ENCODE peak calls at places on chromosomes 2 and 18, in five cellular contexts. S, U, G, J and T are unnamed samples.

GRCh38 chr2:7694066-7695000 is 777.1 kb downstream of the RNF144A start:
- DNase-seq in S (no peak), U (no peak), G (no peak), J (no peak), T (no peak)

GRCh38 chr2:233352141-233352842 is 2.0 kb upstream of the DGKD start:
- DNase-seq in S (no peak), U (no peak), G (no peak), J (no peak), T (peak; percentile 7)

GRCh38 chr2:10017313-10017941 is 25.9 kb upstream of the KLF11 start:
- DNase-seq in S (no peak), U (no peak), G (no peak), J (peak; percentile 29), T (no peak)

GRCh38 chr2:231597014-231597611 is 4.4 kb downstream of the TEX44 start:
- DNase-seq in S (no peak), U (peak; percentile 51), G (no peak), J (no peak), T (no peak)

GRCh38 chr2:241799522-241800197 is 9.3 kb upstream of the NEU4 start:
- DNase-seq in S (no peak), U (no peak), G (no peak), J (no peak), T (peak; percentile 7)

GRCh38 chr18:70442933-70443332 is 154.1 kb downstream of the SOCS6 start:
- DNase-seq in S (peak; percentile 43), U (no peak), G (no peak), J (no peak), T (no peak)

GRCh38 chr2:161839931-161840330 is 215.7 kb downstream of the SLC4A10 start:
- DNase-seq in S (no peak), U (no peak), G (no peak), J (no peak), T (no peak)

GRCh38 chr2:237652181-237652580 is 24.8 kb downstream of the LRRFIP1 start:
- DNase-seq in S (no peak), U (no peak), G (no peak), J (no peak), T (no peak)

GRCh38 chr2:217162533-217162932 is 302.7 kb upstream of the TNP1 start:
- DNase-seq in S (no peak), U (no peak), G (no peak), J (no peak), T (no peak)

GRCh38 chr2:20620696-20621365 is 30.1 kb downstream of the HS1BP3 start:
- DNase-seq in S (no peak), U (no peak), G (peak; percentile 20), J (peak; percentile 60), T (peak; percentile 7)

GRCh38 chr18:59752666-59753065 is 55.4 kb upstream of the CCBE1 start:
- DNase-seq in S (no peak), U (no peak), G (no peak), J (no peak), T (no peak)

GRCh38 chr2:64713686-64714085 is 60.0 kb upstream of the SERTAD2 start:
- DNase-seq in S (no peak), U (no peak), G (no peak), J (no peak), T (no peak)

GRCh38 chr2:127185093-127185492 is 35.0 kb downstream of the CYP27C1 start:
- DNase-seq in S (no peak), U (no peak), G (peak; percentile 24), J (no peak), T (no peak)

GRCh38 chr2:197657562-197657961 is 17.8 kb downstream of the RFTN2 start:
- DNase-seq in S (no peak), U (no peak), G (no peak), J (no peak), T (no peak)

GRCh38 chr2:219987830-219988229 is 360.4 kb downstream of the SLC4A3 start:
- DNase-seq in S (peak; percentile 42), U (no peak), G (no peak), J (no peak), T (no peak)

GRCh38 chr2:150211164-150211631 is 276.3 kb downstream of the RND3 start:
- DNase-seq in S (no peak), U (no peak), G (no peak), J (no peak), T (no peak)

GRCh38 chr2:172094319-172095145 is 8.2 kb downstream of the DLX2 start:
- DNase-seq in S (peak; percentile 45), U (no peak), G (no peak), J (no peak), T (no peak)

GRCh38 chr2:204470178-204470620 is 75.1 kb upstream of the PARD3B start:
- DNase-seq in S (no peak), U (no peak), G (no peak), J (no peak), T (no peak)

GRCh38 chr2:74548919-74549684 is 4.6 kb downstream of the LOXL3 start:
- DNase-seq in S (peak; percentile 67), U (peak; percentile 76), G (peak; percentile 70), J (no peak), T (peak; percentile 75)

GRCh38 chr2:173612354-173612753 is 257.7 kb downstream of the CDCA7 start:
- DNase-seq in S (no peak), U (no peak), G (no peak), J (no peak), T (no peak)

GRCh38 chr2:207791579-207792243 is 22.0 kb upstream of the FZD5 start:
- DNase-seq in S (no peak), U (no peak), G (no peak), J (no peak), T (no peak)

DNA sequence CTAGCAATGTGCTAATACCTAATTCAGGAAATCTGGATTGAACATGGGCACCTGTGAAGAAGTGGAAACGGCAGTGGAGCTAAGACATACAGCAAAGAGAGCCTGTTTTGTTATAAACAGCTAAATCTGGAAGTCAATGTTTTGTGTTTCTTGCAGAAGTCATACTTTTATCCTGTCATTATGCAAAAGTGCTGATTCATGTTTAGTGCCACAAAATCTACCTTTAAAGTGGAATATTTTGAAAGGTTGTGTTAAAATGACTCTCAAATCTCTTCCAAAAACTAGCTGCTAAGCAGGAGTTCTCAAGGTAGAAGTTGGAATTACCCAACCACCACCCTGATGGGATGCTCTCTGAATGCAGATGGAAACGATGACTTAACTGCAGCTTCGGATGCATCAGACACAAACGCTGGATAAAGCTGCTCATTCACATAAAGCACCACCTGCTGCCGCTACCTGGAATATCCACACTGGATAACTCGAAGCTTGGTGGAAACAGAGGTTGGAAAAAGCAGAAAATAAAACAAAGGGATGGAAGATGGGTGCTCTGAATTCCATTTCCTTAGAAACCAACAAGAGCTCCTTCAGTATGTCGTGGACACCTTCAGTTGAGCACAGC is 132.6 kb upstream of the ZNF236 start:
- DNase-seq in S (peak; percentile 14), U (no peak), G (no peak), J (peak; percentile 16), T (no peak)
- TF ChIP-seq CTCF in S (no peak), U (no peak), G (no peak), J (no peak), T (no peak)

GRCh38 chr2:136025057-136025973 is 39.9 kb upstream of the DARS1 start:
- DNase-seq in S (no peak), U (peak; percentile 84), G (peak; percentile 77), J (no peak), T (peak; percentile 69)
- TF ChIP-seq EP300 in S (no peak), U (no peak), G (no peak), J (no peak), T (no peak)

GRCh38 chr2:215825709-215826108 is 187.6 kb downstream of the MREG start:
- DNase-seq in S (no peak), U (no peak), G (no peak), J (no peak), T (no peak)

GRCh38 chr2:215828528-215829184 is 184.7 kb downstream of the MREG start:
- DNase-seq in S (peak; percentile 83), U (peak; percentile 79), G (peak; percentile 58), J (no peak), T (peak; percentile 58)

GRCh38 chr2:215826376-215826775 is 187.0 kb downstream of the MREG start:
- DNase-seq in S (peak; percentile 35), U (no peak), G (no peak), J (no peak), T (no peak)

GRCh38 chr2:215829261-215829660 is 184.1 kb downstream of the MREG start:
- DNase-seq in S (no peak), U (no peak), G (no peak), J (no peak), T (no peak)

GRCh38 chr2:215826838-215827441 is 186.4 kb downstream of the MREG start:
- DNase-seq in S (peak; percentile 75), U (no peak), G (no peak), J (no peak), T (no peak)
- TF ChIP-seq CTCF in S (no peak), U (no peak), G (no peak), J (no peak), T (no peak)

GRCh38 chr2:24204505-24204904 is 29.7 kb downstream of the FAM228A start:
- DNase-seq in S (no peak), U (no peak), G (no peak), J (no peak), T (no peak)

GRCh38 chr2:24203029-24203786 is 28.4 kb downstream of the FAM228A start:
- DNase-seq in S (no peak), U (no peak), G (no peak), J (no peak), T (no peak)

GRCh38 chr2:24201496-24201895 is 26.6 kb downstream of the FAM228A start:
- DNase-seq in S (no peak), U (no peak), G (no peak), J (no peak), T (no peak)

GRCh38 chr2:24206242-24206641 is 31.4 kb downstream of the FAM228A start:
- DNase-seq in S (no peak), U (no peak), G (no peak), J (no peak), T (no peak)

DNA sequence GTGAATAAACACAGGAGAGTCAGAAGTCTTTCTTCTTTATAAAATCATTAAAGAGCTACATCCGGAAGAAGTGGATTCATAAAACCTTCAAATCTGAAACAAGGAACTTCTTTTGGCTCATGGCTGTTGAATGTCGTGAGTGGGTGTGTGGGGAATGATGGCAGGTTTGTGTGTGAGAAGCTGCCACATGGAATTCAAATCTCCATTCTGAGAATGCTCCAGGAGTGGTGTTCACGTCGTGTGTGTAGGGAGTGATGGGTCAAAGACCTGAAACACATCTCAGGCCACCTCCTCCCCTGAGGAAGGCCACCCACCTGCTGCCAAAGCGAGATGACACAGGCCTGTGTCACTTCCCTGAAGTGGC is 28.9 kb downstream of the FAM228A start:
- DNase-seq in S (no peak), U (no peak), G (no peak), J (no peak), T (no peak)
- TF ChIP-seq EP300 in S (no peak), U (no peak), G (no peak), J (no peak), T (no peak)

GRCh38 chr2:15748736-15749323 is 157.2 kb downstream of the DDX1 start:
- DNase-seq in S (peak; percentile 74), U (no peak), G (peak; percentile 35), J (no peak), T (peak; percentile 20)
- TF ChIP-seq CTCF in S (peak; percentile 65), U (peak; percentile 37), G (no peak), J (no peak), T (peak; percentile 33)

GRCh38 chr2:113762377-113763118 is 6.1 kb upstream of the SLC35F5 start:
- DNase-seq in S (no peak), U (no peak), G (no peak), J (no peak), T (no peak)
- TF ChIP-seq EP300 in S (no peak), U (no peak), G (no peak), J (no peak), T (no peak)